ENCODE peak calls at places on chromosomes 7 and 10, in seven cellular contexts. One of them, this sample, is unnamed.

GRCh38 chr10:110491346-110491745 is 6.4 kb upstream of the DUSP5 start:
- DNase-seq in H1: no peak
- DNase-seq in K562: no peak
- DNase-seq in HCT116: no peak
- DNase-seq in GM12878: no peak
- DNase-seq in SK-N-SH: no peak
- DNase-seq in HepG2: no peak
- DNase-seq in this sample: no peak

GRCh38 chr7:100088621-100089457 is at the start of gene COPS6:
- DNase-seq in H1: peak; percentile 93
- DNase-seq in K562: peak; percentile 91
- DNase-seq in HCT116: no peak
- DNase-seq in GM12878: no peak
- DNase-seq in SK-N-SH: peak; percentile 97
- DNase-seq in HepG2: peak; percentile 49
- DNase-seq in this sample: peak; percentile 64

GRCh38 chr7:141370178-141370577 is 181.0 kb upstream of the AGK start:
- DNase-seq in H1: no peak
- DNase-seq in K562: no peak
- DNase-seq in HCT116: no peak
- DNase-seq in GM12878: no peak
- DNase-seq in SK-N-SH: no peak
- DNase-seq in HepG2: no peak
- DNase-seq in this sample: no peak

GRCh38 chr10:126580873-126581647 is 89.4 kb downstream of the C10orf90 start:
- DNase-seq in H1: no peak
- DNase-seq in K562: no peak
- DNase-seq in HCT116: no peak
- DNase-seq in GM12878: no peak
- DNase-seq in SK-N-SH: no peak
- DNase-seq in HepG2: no peak
- DNase-seq in this sample: no peak

GRCh38 chr7:30411173-30411572 is 67.4 kb downstream of the NOD1 start:
- DNase-seq in H1: peak; percentile 28
- DNase-seq in K562: no peak
- DNase-seq in HCT116: no peak
- DNase-seq in GM12878: no peak
- DNase-seq in SK-N-SH: no peak
- DNase-seq in HepG2: no peak
- DNase-seq in this sample: no peak

GRCh38 chr7:107560898-107561516 is 2.7 kb downstream of the COG5 start:
- DNase-seq in H1: no peak
- DNase-seq in K562: no peak
- DNase-seq in HCT116: no peak
- DNase-seq in GM12878: no peak
- DNase-seq in SK-N-SH: no peak
- DNase-seq in HepG2: no peak
- DNase-seq in this sample: no peak

GRCh38 chr7:28564755-28565374 is 152.5 kb downstream of the CREB5 start:
- DNase-seq in H1: no peak
- DNase-seq in K562: no peak
- DNase-seq in HCT116: no peak
- DNase-seq in GM12878: no peak
- DNase-seq in SK-N-SH: no peak
- DNase-seq in HepG2: no peak
- DNase-seq in this sample: no peak

GRCh38 chr10:117413928-117414618 is 38.8 kb upstream of the PDZD8 start:
- DNase-seq in H1: no peak
- DNase-seq in K562: no peak
- DNase-seq in HCT116: no peak
- DNase-seq in GM12878: no peak
- DNase-seq in SK-N-SH: no peak
- DNase-seq in HepG2: peak; percentile 16
- DNase-seq in this sample: no peak

GRCh38 chr10:133444342-133445267 is 9.1 kb upstream of the SCART1 start:
- DNase-seq in H1: no peak
- DNase-seq in K562: no peak
- DNase-seq in HCT116: no peak
- DNase-seq in GM12878: no peak
- DNase-seq in SK-N-SH: peak; percentile 8
- DNase-seq in HepG2: no peak
- DNase-seq in this sample: no peak

GRCh38 chr7:80142853-80143580 is 8.4 kb downstream of the GNAI1 start:
- DNase-seq in H1: no peak
- DNase-seq in K562: no peak
- DNase-seq in HCT116: no peak
- DNase-seq in GM12878: no peak
- DNase-seq in SK-N-SH: no peak
- DNase-seq in HepG2: no peak
- DNase-seq in this sample: no peak

GRCh38 chr10:60958892-60959601 is 15.1 kb upstream of the RHOBTB1 start:
- DNase-seq in H1: no peak
- DNase-seq in K562: no peak
- DNase-seq in HCT116: no peak
- DNase-seq in GM12878: no peak
- DNase-seq in SK-N-SH: no peak
- DNase-seq in HepG2: no peak
- DNase-seq in this sample: peak; percentile 13

GRCh38 chr7:36487756-36488336 is 98.2 kb downstream of the ANLN start:
- DNase-seq in H1: no peak
- DNase-seq in K562: no peak
- DNase-seq in HCT116: peak; percentile 59
- DNase-seq in GM12878: peak; percentile 21
- DNase-seq in SK-N-SH: peak; percentile 63
- DNase-seq in HepG2: peak; percentile 39
- DNase-seq in this sample: peak; percentile 37

GRCh38 chr7:122864838-122865237 is 21.4 kb downstream of the CADPS2 start:
- DNase-seq in H1: no peak
- DNase-seq in K562: no peak
- DNase-seq in HCT116: no peak
- DNase-seq in GM12878: no peak
- DNase-seq in SK-N-SH: no peak
- DNase-seq in HepG2: no peak
- DNase-seq in this sample: no peak

GRCh38 chr7:155611808-155612447 is 32.5 kb upstream of the RBM33 start:
- DNase-seq in H1: peak; percentile 16
- DNase-seq in K562: no peak
- DNase-seq in HCT116: no peak
- DNase-seq in GM12878: no peak
- DNase-seq in SK-N-SH: no peak
- DNase-seq in HepG2: no peak
- DNase-seq in this sample: no peak

GRCh38 chr7:155874411-155874810 is 62.1 kb upstream of the SHH start:
- DNase-seq in H1: peak; percentile 19
- DNase-seq in K562: no peak
- DNase-seq in HCT116: no peak
- DNase-seq in GM12878: no peak
- DNase-seq in SK-N-SH: no peak
- DNase-seq in HepG2: no peak
- DNase-seq in this sample: no peak

GRCh38 chr7:132434041-132434440 is 142.2 kb downstream of the PLXNA4 start:
- DNase-seq in H1: no peak
- DNase-seq in K562: no peak
- DNase-seq in HCT116: no peak
- DNase-seq in GM12878: no peak
- DNase-seq in SK-N-SH: no peak
- DNase-seq in HepG2: no peak
- DNase-seq in this sample: no peak

GRCh38 chr10:78255796-78256638 is 222.4 kb downstream of the RPS24 start:
- DNase-seq in H1: no peak
- DNase-seq in K562: peak; percentile 61
- DNase-seq in HCT116: peak; percentile 82
- DNase-seq in GM12878: no peak
- DNase-seq in SK-N-SH: no peak
- DNase-seq in HepG2: peak; percentile 65
- DNase-seq in this sample: peak; percentile 81

GRCh38 chr10:112286837-112287818 is 3.9 kb downstream of the TECTB start:
- DNase-seq in H1: no peak
- DNase-seq in K562: no peak
- DNase-seq in HCT116: no peak
- DNase-seq in GM12878: no peak
- DNase-seq in SK-N-SH: no peak
- DNase-seq in HepG2: peak; percentile 76
- DNase-seq in this sample: no peak

GRCh38 chr10:124545346-124545745 is 83.7 kb downstream of the LHPP start:
- DNase-seq in H1: no peak
- DNase-seq in K562: no peak
- DNase-seq in HCT116: no peak
- DNase-seq in GM12878: no peak
- DNase-seq in SK-N-SH: no peak
- DNase-seq in HepG2: no peak
- DNase-seq in this sample: no peak

GRCh38 chr7:106450716-106451115 is 165.9 kb upstream of the NAMPT start:
- DNase-seq in H1: no peak
- DNase-seq in K562: no peak
- DNase-seq in HCT116: no peak
- DNase-seq in GM12878: no peak
- DNase-seq in SK-N-SH: no peak
- DNase-seq in HepG2: no peak
- DNase-seq in this sample: no peak

GRCh38 chr10:89515031-89515841 is 20.2 kb downstream of the SLC16A12 start:
- DNase-seq in H1: no peak
- DNase-seq in K562: no peak
- DNase-seq in HCT116: no peak
- DNase-seq in GM12878: no peak
- DNase-seq in SK-N-SH: no peak
- DNase-seq in HepG2: no peak
- DNase-seq in this sample: no peak
- TF ChIP-seq JUND in H1: no peak
- TF ChIP-seq JUND in K562: no peak
- TF ChIP-seq JUND in HCT116: no peak
- TF ChIP-seq JUND in GM12878: no peak
- TF ChIP-seq JUND in SK-N-SH: peak; percentile 74
- TF ChIP-seq JUND in HepG2: no peak
- TF ChIP-seq JUND in this sample: no peak

DNA sequence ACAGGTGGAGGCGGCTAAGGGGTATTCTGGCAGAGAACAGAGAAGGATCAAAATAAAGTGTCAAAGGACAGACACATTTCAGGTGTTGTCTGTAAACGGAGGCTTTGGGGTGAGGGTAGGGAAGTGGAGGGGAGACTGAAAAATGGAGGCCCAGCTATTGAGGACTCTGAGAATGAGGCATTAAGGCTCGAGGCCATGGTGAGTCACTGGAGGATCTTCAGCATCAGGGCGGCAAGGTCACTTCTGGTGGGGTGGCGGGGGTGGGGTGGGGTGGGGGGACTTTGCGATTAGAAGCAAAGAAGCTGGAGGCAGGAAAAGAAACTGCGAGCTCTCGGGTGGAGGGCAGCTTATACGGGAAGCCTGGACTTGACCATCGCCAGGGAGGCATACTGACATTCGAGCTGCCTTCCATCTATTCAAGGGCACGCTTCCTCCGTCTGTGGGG is 58.4 kb upstream of the PCGF5 start:
- DNase-seq in H1: no peak
- DNase-seq in K562: peak; percentile 54
- DNase-seq in HCT116: no peak
- DNase-seq in GM12878: no peak
- DNase-seq in SK-N-SH: no peak
- DNase-seq in HepG2: peak; percentile 6
- DNase-seq in this sample: no peak
- TF ChIP-seq JUND in H1: no peak
- TF ChIP-seq JUND in K562: no peak
- TF ChIP-seq JUND in HCT116: no peak
- TF ChIP-seq JUND in GM12878: no peak
- TF ChIP-seq JUND in SK-N-SH: no peak
- TF ChIP-seq JUND in HepG2: no peak
- TF ChIP-seq JUND in this sample: no peak

GRCh38 chr7:32891046-32891799 is at the start of gene KBTBD2:
- DNase-seq in H1: peak; percentile 80
- DNase-seq in K562: peak; percentile 70
- DNase-seq in HCT116: peak; percentile 68
- DNase-seq in GM12878: no peak
- DNase-seq in SK-N-SH: peak; percentile 92
- DNase-seq in HepG2: peak; percentile 80
- DNase-seq in this sample: peak; percentile 65

GRCh38 chr7:32891800-32892520 is 400 bp upstream of the KBTBD2 start:
- DNase-seq in H1: peak; percentile 95
- DNase-seq in K562: peak; percentile 90
- DNase-seq in HCT116: peak; percentile 84
- DNase-seq in GM12878: peak; percentile 84
- DNase-seq in SK-N-SH: peak; percentile 96
- DNase-seq in HepG2: peak; percentile 97
- DNase-seq in this sample: peak; percentile 98

GRCh38 chr7:32888505-32888904 is 3.1 kb downstream of the KBTBD2 start:
- DNase-seq in H1: no peak
- DNase-seq in K562: no peak
- DNase-seq in HCT116: no peak
- DNase-seq in GM12878: no peak
- DNase-seq in SK-N-SH: no peak
- DNase-seq in HepG2: no peak
- DNase-seq in this sample: no peak

GRCh38 chr7:32890553-32891045 is 961 bp downstream of the KBTBD2 start:
- DNase-seq in H1: no peak
- DNase-seq in K562: no peak
- DNase-seq in HCT116: peak; percentile 31
- DNase-seq in GM12878: peak; percentile 46
- DNase-seq in SK-N-SH: peak; percentile 47
- DNase-seq in HepG2: peak; percentile 44
- DNase-seq in this sample: peak; percentile 63

GRCh38 chr7:32890010-32890552 is 1.5 kb downstream of the KBTBD2 start:
- DNase-seq in H1: no peak
- DNase-seq in K562: no peak
- DNase-seq in HCT116: no peak
- DNase-seq in GM12878: no peak
- DNase-seq in SK-N-SH: no peak
- DNase-seq in HepG2: peak; percentile 52
- DNase-seq in this sample: peak; percentile 38
- TF ChIP-seq JUND in H1: no peak
- TF ChIP-seq JUND in K562: no peak
- TF ChIP-seq JUND in HCT116: no peak
- TF ChIP-seq JUND in GM12878: no peak
- TF ChIP-seq JUND in SK-N-SH: no peak
- TF ChIP-seq JUND in HepG2: no peak
- TF ChIP-seq JUND in this sample: no peak

GRCh38 chr10:81179805-81180452 is 642.2 kb downstream of the SH2D4B start:
- DNase-seq in H1: no peak
- DNase-seq in K562: no peak
- DNase-seq in HCT116: no peak
- DNase-seq in GM12878: peak; percentile 16
- DNase-seq in SK-N-SH: peak; percentile 12
- DNase-seq in HepG2: peak; percentile 0
- DNase-seq in this sample: peak; percentile 79
- TF ChIP-seq JUND in H1: no peak
- TF ChIP-seq JUND in K562: no peak
- TF ChIP-seq JUND in HCT116: no peak
- TF ChIP-seq JUND in GM12878: no peak
- TF ChIP-seq JUND in SK-N-SH: no peak
- TF ChIP-seq JUND in HepG2: no peak
- TF ChIP-seq JUND in this sample: no peak